ENCODE peak calls at places on chromosomes 16 and 17, in ten cellular contexts. One of them, this sample, is unnamed.

GRCh38 chr17:46935658-46936266 is 12.8 kb downstream of the GOSR2 start:
- DNase-seq in fibroblast of mammary gland: no peak
- DNase-seq in heart right ventricle: no peak
- DNase-seq in body of pancreas: no peak
- DNase-seq in fibroblast of the aortic adventitia: peak
- DNase-seq in brain microvascular endothelial cell: peak
- DNase-seq in AG10803: no peak
- DNase-seq in A549: no peak
- DNase-seq in mammary epithelial cell: no peak
- DNase-seq in cardiac fibroblast: peak
- DNase-seq in this sample: no peak

GRCh38 chr16:23186171-23186570 is 3.6 kb downstream of the SCNN1G start:
- DNase-seq in fibroblast of mammary gland: no peak
- DNase-seq in heart right ventricle: peak
- DNase-seq in body of pancreas: no peak
- DNase-seq in fibroblast of the aortic adventitia: no peak
- DNase-seq in brain microvascular endothelial cell: no peak
- DNase-seq in AG10803: no peak
- DNase-seq in A549: no peak
- DNase-seq in mammary epithelial cell: no peak
- DNase-seq in cardiac fibroblast: no peak
- DNase-seq in this sample: no peak

GRCh38 chr17:77280304-77280910 is 139.6 kb downstream of the SEC14L1 start:
- DNase-seq in fibroblast of mammary gland: peak
- DNase-seq in heart right ventricle: no peak
- DNase-seq in body of pancreas: no peak
- DNase-seq in fibroblast of the aortic adventitia: peak
- DNase-seq in brain microvascular endothelial cell: no peak
- DNase-seq in AG10803: peak
- DNase-seq in A549: no peak
- DNase-seq in mammary epithelial cell: peak
- DNase-seq in cardiac fibroblast: peak
- DNase-seq in this sample: no peak

GRCh38 chr16:86389566-86390328 is 120.6 kb upstream of the FOXF1 start:
- DNase-seq in fibroblast of mammary gland: peak
- DNase-seq in heart right ventricle: no peak
- DNase-seq in body of pancreas: no peak
- DNase-seq in fibroblast of the aortic adventitia: peak
- DNase-seq in brain microvascular endothelial cell: no peak
- DNase-seq in AG10803: peak
- DNase-seq in A549: no peak
- DNase-seq in mammary epithelial cell: no peak
- DNase-seq in cardiac fibroblast: peak
- DNase-seq in this sample: no peak

GRCh38 chr17:39199673-39199985 is 454 bp upstream of the RPL19 start:
- DNase-seq in fibroblast of mammary gland: no peak
- DNase-seq in heart right ventricle: no peak
- DNase-seq in body of pancreas: no peak
- DNase-seq in fibroblast of the aortic adventitia: no peak
- DNase-seq in brain microvascular endothelial cell: no peak
- DNase-seq in AG10803: no peak
- DNase-seq in A549: no peak
- DNase-seq in mammary epithelial cell: no peak
- DNase-seq in cardiac fibroblast: no peak
- DNase-seq in this sample: no peak

GRCh38 chr16:56965149-56965938 is 3.6 kb downstream of the CETP start:
- DNase-seq in fibroblast of mammary gland: peak
- DNase-seq in heart right ventricle: no peak
- DNase-seq in body of pancreas: no peak
- DNase-seq in fibroblast of the aortic adventitia: no peak
- DNase-seq in brain microvascular endothelial cell: no peak
- DNase-seq in AG10803: no peak
- DNase-seq in A549: no peak
- DNase-seq in mammary epithelial cell: no peak
- DNase-seq in cardiac fibroblast: peak
- DNase-seq in this sample: no peak

GRCh38 chr16:2858245-2859025 is 465 bp upstream of the PRSS22 start:
- DNase-seq in fibroblast of mammary gland: no peak
- DNase-seq in heart right ventricle: no peak
- DNase-seq in body of pancreas: peak
- DNase-seq in fibroblast of the aortic adventitia: no peak
- DNase-seq in brain microvascular endothelial cell: no peak
- DNase-seq in AG10803: no peak
- DNase-seq in A549: no peak
- DNase-seq in mammary epithelial cell: peak
- DNase-seq in cardiac fibroblast: no peak
- DNase-seq in this sample: no peak

GRCh38 chr16:921321-921905 is 49.4 kb downstream of the LMF1 start:
- DNase-seq in fibroblast of mammary gland: no peak
- DNase-seq in heart right ventricle: no peak
- DNase-seq in body of pancreas: no peak
- DNase-seq in fibroblast of the aortic adventitia: no peak
- DNase-seq in brain microvascular endothelial cell: no peak
- DNase-seq in AG10803: no peak
- DNase-seq in A549: no peak
- DNase-seq in mammary epithelial cell: no peak
- DNase-seq in cardiac fibroblast: no peak
- DNase-seq in this sample: no peak

GRCh38 chr17:2233441-2233947 is 70.1 kb downstream of the SMG6 start:
- DNase-seq in fibroblast of mammary gland: peak
- DNase-seq in heart right ventricle: peak
- DNase-seq in body of pancreas: no peak
- DNase-seq in fibroblast of the aortic adventitia: no peak
- DNase-seq in brain microvascular endothelial cell: peak
- DNase-seq in AG10803: peak
- DNase-seq in A549: no peak
- DNase-seq in mammary epithelial cell: no peak
- DNase-seq in cardiac fibroblast: peak
- DNase-seq in this sample: no peak

GRCh38 chr16:88345031-88345942 is 37.5 kb upstream of the ZNF469 start:
- DNase-seq in fibroblast of mammary gland: no peak
- DNase-seq in heart right ventricle: no peak
- DNase-seq in body of pancreas: no peak
- DNase-seq in fibroblast of the aortic adventitia: no peak
- DNase-seq in brain microvascular endothelial cell: no peak
- DNase-seq in AG10803: no peak
- DNase-seq in A549: no peak
- DNase-seq in mammary epithelial cell: no peak
- DNase-seq in cardiac fibroblast: no peak
- DNase-seq in this sample: no peak

GRCh38 chr17:33112763-33113162 is 121.1 kb downstream of the SPACA3 start:
- DNase-seq in fibroblast of mammary gland: peak
- DNase-seq in heart right ventricle: no peak
- DNase-seq in body of pancreas: no peak
- DNase-seq in fibroblast of the aortic adventitia: peak
- DNase-seq in brain microvascular endothelial cell: no peak
- DNase-seq in AG10803: peak
- DNase-seq in A549: peak
- DNase-seq in mammary epithelial cell: peak
- DNase-seq in cardiac fibroblast: peak
- DNase-seq in this sample: no peak

GRCh38 chr17:63675607-63676539 is 24.1 kb downstream of the LIMD2 start:
- DNase-seq in fibroblast of mammary gland: peak
- DNase-seq in heart right ventricle: peak
- DNase-seq in body of pancreas: peak
- DNase-seq in fibroblast of the aortic adventitia: peak
- DNase-seq in brain microvascular endothelial cell: peak
- DNase-seq in AG10803: peak
- DNase-seq in A549: peak
- DNase-seq in mammary epithelial cell: peak
- DNase-seq in cardiac fibroblast: peak
- DNase-seq in this sample: peak

GRCh38 chr16:81723098-81723723 is 55.9 kb upstream of the PLCG2 start:
- DNase-seq in fibroblast of mammary gland: peak
- DNase-seq in heart right ventricle: no peak
- DNase-seq in body of pancreas: no peak
- DNase-seq in fibroblast of the aortic adventitia: peak
- DNase-seq in brain microvascular endothelial cell: peak
- DNase-seq in AG10803: peak
- DNase-seq in A549: peak
- DNase-seq in mammary epithelial cell: peak
- DNase-seq in cardiac fibroblast: peak
- DNase-seq in this sample: peak

GRCh38 chr17:70855401-70856054 is 686.2 kb downstream of the KCNJ2 start:
- DNase-seq in fibroblast of mammary gland: peak
- DNase-seq in heart right ventricle: no peak
- DNase-seq in body of pancreas: peak
- DNase-seq in fibroblast of the aortic adventitia: no peak
- DNase-seq in brain microvascular endothelial cell: peak
- DNase-seq in AG10803: no peak
- DNase-seq in A549: no peak
- DNase-seq in mammary epithelial cell: no peak
- DNase-seq in cardiac fibroblast: peak
- DNase-seq in this sample: no peak

GRCh38 chr16:79284760-79285159 is 315.8 kb downstream of the MAF start:
- DNase-seq in fibroblast of mammary gland: no peak
- DNase-seq in heart right ventricle: no peak
- DNase-seq in body of pancreas: no peak
- DNase-seq in fibroblast of the aortic adventitia: no peak
- DNase-seq in brain microvascular endothelial cell: no peak
- DNase-seq in AG10803: no peak
- DNase-seq in A549: no peak
- DNase-seq in mammary epithelial cell: no peak
- DNase-seq in cardiac fibroblast: no peak
- DNase-seq in this sample: no peak

GRCh38 chr16:79283578-79283977 is 317.0 kb downstream of the MAF start:
- DNase-seq in fibroblast of mammary gland: no peak
- DNase-seq in heart right ventricle: no peak
- DNase-seq in body of pancreas: no peak
- DNase-seq in fibroblast of the aortic adventitia: no peak
- DNase-seq in brain microvascular endothelial cell: no peak
- DNase-seq in AG10803: no peak
- DNase-seq in A549: no peak
- DNase-seq in mammary epithelial cell: no peak
- DNase-seq in cardiac fibroblast: no peak
- DNase-seq in this sample: no peak

GRCh38 chr16:79288046-79288445 is 312.5 kb downstream of the MAF start:
- DNase-seq in fibroblast of mammary gland: no peak
- DNase-seq in heart right ventricle: no peak
- DNase-seq in body of pancreas: no peak
- DNase-seq in fibroblast of the aortic adventitia: no peak
- DNase-seq in brain microvascular endothelial cell: no peak
- DNase-seq in AG10803: no peak
- DNase-seq in A549: no peak
- DNase-seq in mammary epithelial cell: no peak
- DNase-seq in cardiac fibroblast: no peak
- DNase-seq in this sample: no peak

GRCh38 chr16:79287424-79287917 is 313.1 kb downstream of the MAF start:
- DNase-seq in fibroblast of mammary gland: no peak
- DNase-seq in heart right ventricle: no peak
- DNase-seq in body of pancreas: no peak
- DNase-seq in fibroblast of the aortic adventitia: no peak
- DNase-seq in brain microvascular endothelial cell: no peak
- DNase-seq in AG10803: no peak
- DNase-seq in A549: no peak
- DNase-seq in mammary epithelial cell: no peak
- DNase-seq in cardiac fibroblast: no peak
- DNase-seq in this sample: no peak

DNA sequence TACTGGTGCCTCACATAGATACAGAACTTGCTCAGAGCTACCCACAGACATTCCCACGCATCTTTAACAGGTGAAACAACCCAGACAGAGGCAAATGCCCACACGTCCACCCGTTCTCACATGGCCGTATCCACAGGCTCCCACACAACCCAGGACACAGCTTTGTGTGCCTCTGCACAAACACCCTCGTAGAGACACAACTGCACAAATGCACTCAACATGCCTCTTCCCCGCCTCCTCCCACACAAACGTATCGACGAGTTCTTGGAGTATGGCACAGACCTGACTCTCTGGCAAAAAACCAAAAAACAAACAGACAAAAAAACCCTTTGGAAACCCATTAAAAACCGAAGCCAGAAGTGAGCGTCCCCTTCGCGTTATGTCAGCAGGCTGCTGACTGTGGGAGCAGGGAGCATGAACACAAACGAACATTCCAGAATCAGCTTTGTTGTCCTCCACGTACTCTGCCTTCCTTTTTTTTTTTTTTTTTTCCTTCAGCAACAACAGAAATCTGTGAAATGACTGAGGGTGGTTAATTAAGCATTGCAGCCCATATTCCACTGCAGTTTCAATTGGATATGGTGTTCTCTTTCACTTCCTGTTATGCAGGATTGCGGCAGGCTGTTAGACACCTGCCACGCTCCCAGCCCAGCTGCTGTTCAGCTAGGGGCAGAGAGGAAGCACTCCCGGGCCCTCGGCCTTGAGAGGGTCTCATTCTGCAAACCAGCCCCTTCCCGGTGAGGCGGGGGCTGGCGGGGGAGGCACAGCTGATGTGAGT is 313.7 kb downstream of the MAF start:
- DNase-seq in fibroblast of mammary gland: no peak
- DNase-seq in heart right ventricle: peak
- DNase-seq in body of pancreas: peak
- DNase-seq in fibroblast of the aortic adventitia: no peak
- DNase-seq in brain microvascular endothelial cell: no peak
- DNase-seq in AG10803: no peak
- DNase-seq in A549: no peak
- DNase-seq in mammary epithelial cell: no peak
- DNase-seq in cardiac fibroblast: no peak
- DNase-seq in this sample: no peak
- H3K4me3 ChIP-seq in fibroblast of mammary gland: no peak
- H3K4me3 ChIP-seq in heart right ventricle: peak
- H3K4me3 ChIP-seq in body of pancreas: no peak
- H3K4me3 ChIP-seq in fibroblast of the aortic adventitia: no peak
- H3K4me3 ChIP-seq in brain microvascular endothelial cell: no peak
- H3K4me3 ChIP-seq in AG10803: no peak
- H3K4me3 ChIP-seq in A549: no peak
- H3K4me3 ChIP-seq in mammary epithelial cell: no peak
- H3K4me3 ChIP-seq in cardiac fibroblast: no peak
- H3K4me3 ChIP-seq in this sample: no peak

GRCh38 chr17:59406278-59406677 is 74.8 kb downstream of the YPEL2 start:
- DNase-seq in fibroblast of mammary gland: no peak
- DNase-seq in heart right ventricle: no peak
- DNase-seq in body of pancreas: no peak
- DNase-seq in fibroblast of the aortic adventitia: no peak
- DNase-seq in brain microvascular endothelial cell: no peak
- DNase-seq in AG10803: no peak
- DNase-seq in A549: no peak
- DNase-seq in mammary epithelial cell: no peak
- DNase-seq in cardiac fibroblast: no peak
- DNase-seq in this sample: no peak
- H3K4me3 ChIP-seq in fibroblast of mammary gland: no peak
- H3K4me3 ChIP-seq in heart right ventricle: no peak
- H3K4me3 ChIP-seq in body of pancreas: no peak
- H3K4me3 ChIP-seq in fibroblast of the aortic adventitia: no peak
- H3K4me3 ChIP-seq in brain microvascular endothelial cell: no peak
- H3K4me3 ChIP-seq in AG10803: no peak
- H3K4me3 ChIP-seq in A549: no peak
- H3K4me3 ChIP-seq in mammary epithelial cell: no peak
- H3K4me3 ChIP-seq in cardiac fibroblast: no peak
- H3K4me3 ChIP-seq in this sample: no peak

GRCh38 chr17:50425001-50425681 is 877 bp upstream of the ACSF2 start:
- DNase-seq in fibroblast of mammary gland: no peak
- DNase-seq in heart right ventricle: no peak
- DNase-seq in body of pancreas: no peak
- DNase-seq in fibroblast of the aortic adventitia: no peak
- DNase-seq in brain microvascular endothelial cell: no peak
- DNase-seq in AG10803: no peak
- DNase-seq in A549: no peak
- DNase-seq in mammary epithelial cell: no peak
- DNase-seq in cardiac fibroblast: no peak
- DNase-seq in this sample: no peak
- H3K4me3 ChIP-seq in fibroblast of mammary gland: peak
- H3K4me3 ChIP-seq in heart right ventricle: peak
- H3K4me3 ChIP-seq in body of pancreas: no peak
- H3K4me3 ChIP-seq in fibroblast of the aortic adventitia: peak
- H3K4me3 ChIP-seq in brain microvascular endothelial cell: peak
- H3K4me3 ChIP-seq in AG10803: peak
- H3K4me3 ChIP-seq in A549: peak
- H3K4me3 ChIP-seq in mammary epithelial cell: peak
- H3K4me3 ChIP-seq in cardiac fibroblast: peak
- H3K4me3 ChIP-seq in this sample: peak

GRCh38 chr17:4631431-4631830 is 10.0 kb downstream of the ALOX15 start:
- DNase-seq in fibroblast of mammary gland: no peak
- DNase-seq in heart right ventricle: no peak
- DNase-seq in body of pancreas: no peak
- DNase-seq in fibroblast of the aortic adventitia: no peak
- DNase-seq in brain microvascular endothelial cell: no peak
- DNase-seq in AG10803: no peak
- DNase-seq in A549: no peak
- DNase-seq in mammary epithelial cell: no peak
- DNase-seq in cardiac fibroblast: no peak
- DNase-seq in this sample: no peak
- H3K4me3 ChIP-seq in fibroblast of mammary gland: no peak
- H3K4me3 ChIP-seq in heart right ventricle: no peak
- H3K4me3 ChIP-seq in body of pancreas: no peak
- H3K4me3 ChIP-seq in fibroblast of the aortic adventitia: no peak
- H3K4me3 ChIP-seq in brain microvascular endothelial cell: no peak
- H3K4me3 ChIP-seq in AG10803: no peak
- H3K4me3 ChIP-seq in A549: no peak
- H3K4me3 ChIP-seq in mammary epithelial cell: no peak
- H3K4me3 ChIP-seq in cardiac fibroblast: no peak
- H3K4me3 ChIP-seq in this sample: no peak